ENCODE peak calls at places on chromosome 15, in eight cellular contexts. T is fibroblast of mammary gland, G is mesothelial cell of epicardium, P is AG10803, K is AG04450, B is mammary epithelial cell, X is choroid plexus epithelial cell, W is left ventricle myocardium inferior. H is an unnamed sample.

GRCh38 chr15:46854559-46854958 is 862.7 kb upstream of the SEMA6D start:
- DNase-seq in W (no peak), K (no peak), T (no peak), X (no peak), P (peak; percentile 8), B (no peak), G (no peak), H (no peak)

GRCh38 chr15:84653584-84653909 is 536 bp downstream of the WDR73 start:
- DNase-seq in T (no peak), X (no peak), W (no peak), K (no peak), G (no peak), B (no peak), P (no peak), H (no peak)

GRCh38 chr15:58249646-58250312 is 111.6 kb downstream of the AQP9 start:
- DNase-seq in B (no peak), P (no peak), T (no peak), G (no peak), W (no peak), X (no peak), K (no peak), H (no peak)

GRCh38 chr15:40511472-40512133 is 40.8 kb downstream of the CHST14 start:
- DNase-seq in B (peak; percentile 40), P (peak; percentile 35), G (peak; percentile 39), X (peak; percentile 32), W (peak; percentile 88), T (peak; percentile 35), K (no peak), H (peak; percentile 20)

GRCh38 chr15:73873889-73874511 is 636 bp downstream of the TBC1D21 start:
- DNase-seq in B (peak; percentile 25), T (peak; percentile 74), X (peak; percentile 83), P (peak; percentile 58), K (peak; percentile 18), W (no peak), G (no peak), H (no peak)

GRCh38 chr15:22979699-22980188 is 424 bp downstream of the CYFIP1 start:
- DNase-seq in T (peak; percentile 22), G (no peak), W (no peak), P (no peak), X (peak; percentile 33), K (no peak), B (peak; percentile 39), H (no peak)

GRCh38 chr15:90948506-90948905 is 6.2 kb upstream of the RCCD1 start:
- DNase-seq in P (no peak), K (no peak), G (no peak), T (no peak), B (no peak), W (no peak), X (no peak), H (no peak)

GRCh38 chr15:89141885-89142284 is 53.6 kb downstream of the ABHD2 start:
- DNase-seq in W (no peak), K (no peak), T (no peak), B (no peak), G (no peak), X (no peak), P (no peak), H (no peak)

GRCh38 chr15:76963596-76963995 is 31.3 kb upstream of the PSTPIP1 start:
- DNase-seq in K (no peak), X (no peak), P (no peak), T (no peak), B (peak; percentile 26), G (no peak), W (no peak), H (no peak)

GRCh38 chr15:80595391-80595790 is 99.7 kb upstream of the ABHD17C start:
- DNase-seq in G (no peak), X (peak; percentile 57), T (peak; percentile 30), K (no peak), B (no peak), P (no peak), W (no peak), H (no peak)

GRCh38 chr15:56390739-56391267 is 25.6 kb downstream of the TEX9 start:
- DNase-seq in K (no peak), G (no peak), X (peak; percentile 6), T (peak; percentile 36), B (peak; percentile 2), P (peak; percentile 4), W (no peak), H (no peak)

GRCh38 chr15:91975241-91975978 is 121.9 kb downstream of the SLCO3A1 start:
- DNase-seq in X (no peak), K (no peak), T (no peak), P (no peak), B (no peak), W (no peak), G (no peak), H (no peak)

GRCh38 chr15:41980654-41981323 is 8.4 kb upstream of the EHD4 start:
- DNase-seq in B (no peak), X (no peak), P (no peak), T (no peak), K (no peak), G (no peak), W (no peak), H (no peak)

GRCh38 chr15:79194386-79194785 is 88.1 kb upstream of the ANKRD34C start:
- DNase-seq in G (no peak), B (no peak), T (no peak), W (no peak), P (no peak), K (no peak), X (no peak), H (no peak)

GRCh38 chr15:25242166-25242879 is 196.5 kb downstream of the UBE3A start:
- DNase-seq in K (no peak), W (peak; percentile 2), X (no peak), B (no peak), G (peak; percentile 5), P (no peak), T (no peak), H (peak; percentile 3)

GRCh38 chr15:100468265-100468664 is 60.5 kb downstream of the CERS3 start:
- DNase-seq in T (peak; percentile 44), B (no peak), W (peak; percentile 17), P (peak; percentile 20), X (peak; percentile 23), K (no peak), G (no peak), H (no peak)

GRCh38 chr15:58501006-58501405 is 69.2 kb downstream of the LIPC start:
- DNase-seq in P (no peak), K (no peak), X (no peak), B (no peak), T (no peak), G (no peak), W (no peak), H (no peak)

GRCh38 chr15:85892232-85892631 is 97.5 kb upstream of the KLHL25 start:
- DNase-seq in W (no peak), T (no peak), P (no peak), B (no peak), K (no peak), G (no peak), X (no peak), H (no peak)

GRCh38 chr15:98515186-98515585 is 133.2 kb upstream of the IGF1R start:
- DNase-seq in X (no peak), G (no peak), P (no peak), W (no peak), K (no peak), T (no peak), B (no peak), H (no peak)

DNA sequence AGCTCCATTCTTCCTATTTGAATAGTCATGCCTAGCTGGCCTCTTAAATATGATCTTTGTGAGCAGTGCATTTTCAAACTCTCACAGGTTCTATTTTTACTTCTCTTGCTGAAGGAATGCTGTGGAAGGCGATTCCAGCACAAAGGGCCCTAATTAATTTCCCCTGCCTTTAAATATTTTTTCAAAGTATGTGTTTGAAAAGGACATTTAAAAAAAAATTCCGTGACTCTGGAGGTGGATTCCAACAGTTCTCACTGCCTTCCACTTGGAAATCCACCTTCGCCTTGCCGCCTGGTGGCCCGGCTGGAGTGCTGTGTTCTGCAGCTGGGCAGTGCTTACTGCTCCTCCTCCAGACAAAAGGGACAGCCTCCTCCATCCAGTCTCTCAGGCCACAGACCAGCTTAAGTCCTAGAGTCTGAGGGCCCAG is 61.5 kb upstream of the CORO2B start:
- DNase-seq in B (no peak), X (peak; percentile 41), W (peak; percentile 43), P (peak; percentile 89), G (no peak), T (no peak), K (no peak), H (no peak)
- TF ChIP-seq CTCF in B (no peak), X (peak; percentile 45), W (peak; percentile 62), P (peak; percentile 60), G (no peak), T (no peak), K (no peak), H (no peak)

GRCh38 chr15:65033659-65034269 is 4.3 kb upstream of the MTFMT start:
- DNase-seq in T (peak; percentile 68), G (no peak), K (no peak), X (peak; percentile 74), P (peak; percentile 52), W (no peak), B (peak; percentile 27), H (no peak)
- TF ChIP-seq CTCF in T (peak; percentile 79), G (no peak), K (peak; percentile 82), X (peak; percentile 76), P (peak; percentile 77), W (peak; percentile 51), B (peak; percentile 66), H (no peak)

GRCh38 chr15:48149858-48150257 is 28.2 kb downstream of the MYEF2 start:
- DNase-seq in K (peak; percentile 26), P (peak; percentile 56), T (peak; percentile 27), B (peak; percentile 47), W (no peak), G (no peak), X (peak; percentile 85), H (no peak)

GRCh38 chr15:48143856-48144255 is 23.1 kb downstream of the SLC24A5 start:
- DNase-seq in X (no peak), T (peak; percentile 15), B (peak; percentile 57), P (peak; percentile 7), K (no peak), G (no peak), W (no peak), H (no peak)

GRCh38 chr15:48144889-48145288 is 24.1 kb downstream of the SLC24A5 start:
- DNase-seq in T (no peak), G (no peak), P (peak; percentile 14), K (no peak), B (no peak), W (no peak), X (peak; percentile 66), H (no peak)

GRCh38 chr15:48147358-48147757 is 26.6 kb downstream of the SLC24A5 start:
- DNase-seq in X (no peak), P (no peak), T (no peak), G (no peak), K (no peak), W (no peak), B (no peak), H (no peak)

DNA sequence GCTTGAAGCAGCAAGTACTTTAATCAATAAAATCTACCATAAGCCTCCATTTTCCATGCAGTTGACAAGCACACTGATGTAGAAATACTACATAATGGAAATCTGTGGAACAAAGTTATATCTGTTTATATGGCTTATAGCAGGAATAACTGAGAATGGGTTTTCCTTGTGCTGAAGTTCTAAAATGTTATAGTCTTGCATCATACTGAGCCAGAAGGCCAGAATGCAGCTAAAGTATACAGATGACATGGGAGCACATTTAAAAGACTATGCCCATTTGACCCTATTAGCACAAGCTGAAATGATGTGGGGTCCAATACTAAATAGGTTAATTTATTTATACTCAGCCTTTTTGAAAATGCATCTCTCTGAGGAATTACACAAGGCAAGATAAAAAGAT is 25.1 kb downstream of the SLC24A5 start:
- DNase-seq in W (no peak), G (no peak), X (peak; percentile 45), T (no peak), P (peak; percentile 15), K (no peak), B (no peak), H (no peak)
- TF ChIP-seq CTCF in W (no peak), G (no peak), X (no peak), T (no peak), P (no peak), K (no peak), B (no peak), H (no peak)

GRCh38 chr15:101535170-101535902 is 45.8 kb upstream of the PCSK6 start:
- DNase-seq in X (no peak), W (no peak), T (no peak), P (no peak), B (no peak), G (no peak), K (no peak), H (no peak)
- TF ChIP-seq CTCF in X (no peak), W (no peak), T (no peak), P (no peak), B (no peak), G (no peak), K (no peak), H (no peak)